ENCODE peak calls at places on chromosomes 1 and 21, in six cellular contexts. Q is fibroblast of lung, P is astrocyte, J is uterus, B is SK-N-SH, R is PC-9. O is an unnamed sample.

GRCh38 chr1:99230695-99231094 is 33.6 kb upstream of the PLPPR4 start:
- DNase-seq in Q (no peak), P (no peak), J (no peak), B (no peak), R (no peak), O (no peak)

GRCh38 chr1:25898223-25899015 is 7.8 kb downstream of the STMN1 start:
- DNase-seq in Q (no peak), P (no peak), J (no peak), B (no peak), R (no peak), O (no peak)

GRCh38 chr1:231407537-231408396 is 14.3 kb downstream of the EGLN1 start:
- DNase-seq in Q (no peak), P (peak), J (no peak), B (no peak), R (peak), O (no peak)

GRCh38 chr1:67684526-67685066 is 405 bp upstream of the GADD45A start:
- DNase-seq in Q (no peak), P (no peak), J (no peak), B (no peak), R (no peak), O (no peak)

GRCh38 chr1:234774971-234775370 is 165.0 kb upstream of the IRF2BP2 start:
- DNase-seq in Q (no peak), P (peak), J (no peak), B (no peak), R (no peak), O (no peak)

GRCh38 chr1:226784081-226785049 is 45.3 kb upstream of the ITPKB start:
- DNase-seq in Q (no peak), P (peak), J (peak), B (no peak), R (no peak), O (no peak)

GRCh38 chr1:110523011-110523410 is 4.0 kb upstream of the KCNA10 start:
- DNase-seq in Q (no peak), P (no peak), J (no peak), B (no peak), R (no peak), O (no peak)

GRCh38 chr1:53899206-53899628 is 5.2 kb downstream of the DIO1 start:
- DNase-seq in Q (peak), P (peak), J (peak), B (no peak), R (no peak), O (no peak)

GRCh38 chr1:239387304-239388231 is 1.2 kb downstream of the CHRM3 start:
- DNase-seq in Q (no peak), P (no peak), J (no peak), B (peak), R (no peak), O (no peak)

GRCh38 chr1:207897188-207897587 is 13.7 kb downstream of the CD34 start:
- DNase-seq in Q (peak), P (peak), J (no peak), B (peak), R (no peak), O (no peak)

GRCh38 chr1:245929224-245929623 is 577.9 kb downstream of the SMYD3 start:
- DNase-seq in Q (no peak), P (no peak), J (no peak), B (no peak), R (no peak), O (no peak)

GRCh38 chr1:77543822-77544448 is 138.5 kb downstream of the ZZZ3 start:
- DNase-seq in Q (no peak), P (no peak), J (no peak), B (no peak), R (peak), O (no peak)

GRCh38 chr1:29579821-29580425 is 343.6 kb downstream of the PTPRU start:
- DNase-seq in Q (peak), P (peak), J (no peak), B (no peak), R (no peak), O (no peak)

GRCh38 chr1:29576510-29576909 is 340.2 kb downstream of the PTPRU start:
- DNase-seq in Q (no peak), P (no peak), J (no peak), B (no peak), R (no peak), O (no peak)

GRCh38 chr1:29575826-29576225 is 339.5 kb downstream of the PTPRU start:
- DNase-seq in Q (peak), P (peak), J (no peak), B (no peak), R (no peak), O (no peak)

GRCh38 chr1:29575277-29575676 is 339.0 kb downstream of the PTPRU start:
- DNase-seq in Q (no peak), P (no peak), J (no peak), B (no peak), R (no peak), O (peak)

GRCh38 chr1:29577512-29577911 is 341.2 kb downstream of the PTPRU start:
- DNase-seq in Q (no peak), P (no peak), J (no peak), B (peak), R (no peak), O (no peak)
- TF ChIP-seq CTCF in Q (no peak), P (no peak), J (no peak), B (no peak), R (no peak), O (no peak)

DNA sequence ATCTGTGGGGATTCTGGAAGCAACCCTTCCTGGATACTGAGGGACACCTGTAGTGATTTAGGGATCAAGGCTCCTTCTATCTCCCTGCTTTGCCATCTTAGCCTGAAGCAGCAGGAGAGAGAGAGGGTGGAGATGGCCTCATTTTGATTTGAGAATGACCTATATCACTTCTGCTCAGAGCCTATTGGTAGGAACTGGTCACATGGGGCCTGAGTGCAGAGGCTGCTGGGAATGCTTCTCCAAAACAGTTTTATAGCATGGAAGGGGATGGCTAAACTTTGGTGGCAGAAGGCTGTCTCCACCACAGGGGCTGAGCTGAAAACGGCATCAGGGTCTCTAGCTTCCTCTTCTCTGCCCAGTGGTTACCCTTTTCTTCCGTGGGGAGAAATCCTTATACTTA is 105.8 kb downstream of the TBX19 start:
- DNase-seq in Q (no peak), P (no peak), J (no peak), B (no peak), R (no peak), O (no peak)
- H3K27ac ChIP-seq in Q (no peak), P (no peak), J (no peak), B (no peak), R (no peak), O (no peak)

GRCh38 chr21:42591170-42591869 is 62.1 kb upstream of the PDE9A start:
- DNase-seq in Q (no peak), P (no peak), J (no peak), B (no peak), R (no peak), O (no peak)
- H3K4me3 ChIP-seq in Q (no peak), P (no peak), J (no peak), B (no peak), R (no peak), O (no peak)

GRCh38 chr21:45803613-45804340 is 160.3 kb downstream of the PCBP3 start:
- DNase-seq in Q (no peak), P (no peak), J (no peak), B (no peak), R (no peak), O (no peak)

GRCh38 chr21:45804809-45805313 is 161.3 kb downstream of the PCBP3 start:
- DNase-seq in Q (no peak), P (no peak), J (no peak), B (no peak), R (no peak), O (no peak)

GRCh38 chr21:45802425-45802824 is 158.9 kb downstream of the PCBP3 start:
- DNase-seq in Q (no peak), P (no peak), J (no peak), B (no peak), R (no peak), O (no peak)

GRCh38 chr21:45801989-45802388 is 158.5 kb downstream of the PCBP3 start:
- DNase-seq in Q (no peak), P (no peak), J (no peak), B (no peak), R (no peak), O (no peak)

DNA sequence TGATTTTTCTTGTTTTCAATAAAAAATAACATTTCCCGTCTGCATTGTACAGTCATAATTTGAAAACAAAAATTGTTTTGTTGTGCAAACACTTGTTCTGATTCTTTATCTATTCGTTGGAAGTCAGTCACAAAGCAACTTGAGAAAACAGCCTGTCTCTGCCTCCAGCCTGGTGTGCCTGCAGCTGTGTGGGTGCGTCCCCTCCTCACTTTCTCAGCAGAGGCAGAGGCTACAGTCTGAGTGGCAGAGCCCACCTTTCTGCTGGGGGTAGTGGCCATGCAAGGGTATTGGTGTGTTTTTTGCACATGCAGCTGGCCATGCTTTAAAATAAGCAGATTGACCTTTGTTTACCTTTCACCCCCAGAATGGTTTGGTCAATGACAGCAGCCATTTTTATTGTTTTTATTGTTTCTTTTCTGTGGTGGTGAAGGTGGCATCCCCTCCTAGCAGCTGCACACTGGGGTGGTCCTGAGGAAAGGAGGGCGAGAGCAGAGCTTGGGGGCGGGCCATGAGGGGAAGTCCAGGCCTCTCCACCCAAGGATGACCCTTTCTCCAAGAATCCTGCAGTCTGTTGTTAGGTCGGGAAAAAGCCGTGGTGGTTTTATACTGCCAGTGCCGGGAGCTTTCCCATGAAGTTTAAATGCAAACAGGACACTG is 159.6 kb downstream of the PCBP3 start:
- DNase-seq in Q (no peak), P (no peak), J (no peak), B (no peak), R (no peak), O (no peak)
- TF ChIP-seq CTCF in Q (no peak), P (no peak), J (no peak), B (no peak), R (no peak), O (no peak)